ENCODE peak calls at places on chromosomes 3 and 15, in eight cellular contexts. One of them, this sample, is unnamed.
A peak's percentile ranks its signal among the peaks of the same experiment; 100 is the strongest.

GRCh38 chr3:194140520-194141414 is 4.8 kb downstream of the HES1 start:
- DNase-seq in tibial artery: peak; percentile 34
- DNase-seq in heart right ventricle: peak; percentile 65
- DNase-seq in tibial nerve: peak; percentile 16
- DNase-seq in upper lobe of right lung: peak; percentile 85
- DNase-seq in HFF-Myc: no peak
- DNase-seq in ovary: peak; percentile 63
- DNase-seq in Peyer's patch: peak; percentile 65
- DNase-seq in this sample: peak; percentile 79

GRCh38 chr3:29284578-29284977 is 3.7 kb downstream of the RBMS3 start:
- DNase-seq in tibial artery: no peak
- DNase-seq in heart right ventricle: no peak
- DNase-seq in tibial nerve: no peak
- DNase-seq in upper lobe of right lung: no peak
- DNase-seq in HFF-Myc: no peak
- DNase-seq in ovary: no peak
- DNase-seq in Peyer's patch: no peak
- DNase-seq in this sample: no peak

GRCh38 chr3:170331143-170331542 is 26.4 kb upstream of the SKIL start:
- DNase-seq in tibial artery: no peak
- DNase-seq in heart right ventricle: no peak
- DNase-seq in tibial nerve: no peak
- DNase-seq in upper lobe of right lung: no peak
- DNase-seq in HFF-Myc: no peak
- DNase-seq in ovary: no peak
- DNase-seq in Peyer's patch: peak; percentile 91
- DNase-seq in this sample: no peak

GRCh38 chr15:33201376-33202189 is 7.1 kb upstream of the FMN1 start:
- DNase-seq in tibial artery: no peak
- DNase-seq in heart right ventricle: no peak
- DNase-seq in tibial nerve: no peak
- DNase-seq in upper lobe of right lung: peak; percentile 74
- DNase-seq in HFF-Myc: peak; percentile 21
- DNase-seq in ovary: no peak
- DNase-seq in Peyer's patch: peak; percentile 82
- DNase-seq in this sample: no peak

GRCh38 chr15:82129769-82130168 is 84.0 kb upstream of the MEX3B start:
- DNase-seq in tibial artery: no peak
- DNase-seq in heart right ventricle: no peak
- DNase-seq in tibial nerve: no peak
- DNase-seq in upper lobe of right lung: no peak
- DNase-seq in HFF-Myc: peak; percentile 48
- DNase-seq in ovary: no peak
- DNase-seq in Peyer's patch: no peak
- DNase-seq in this sample: no peak

GRCh38 chr3:180684807-180685206 is 5.5 kb upstream of the CCDC39 start:
- DNase-seq in tibial artery: no peak
- DNase-seq in heart right ventricle: no peak
- DNase-seq in tibial nerve: no peak
- DNase-seq in upper lobe of right lung: no peak
- DNase-seq in HFF-Myc: no peak
- DNase-seq in ovary: no peak
- DNase-seq in Peyer's patch: no peak
- DNase-seq in this sample: no peak

GRCh38 chr15:73387507-73388255 is 18.9 kb upstream of the HCN4 start:
- DNase-seq in tibial artery: no peak
- DNase-seq in heart right ventricle: no peak
- DNase-seq in tibial nerve: no peak
- DNase-seq in upper lobe of right lung: no peak
- DNase-seq in HFF-Myc: no peak
- DNase-seq in ovary: no peak
- DNase-seq in Peyer's patch: no peak
- DNase-seq in this sample: no peak

GRCh38 chr15:74460298-74460697 is 662 bp downstream of the UBL7 start:
- DNase-seq in tibial artery: no peak
- DNase-seq in heart right ventricle: no peak
- DNase-seq in tibial nerve: no peak
- DNase-seq in upper lobe of right lung: no peak
- DNase-seq in HFF-Myc: no peak
- DNase-seq in ovary: no peak
- DNase-seq in Peyer's patch: no peak
- DNase-seq in this sample: no peak

GRCh38 chr3:186060222-186060621 is 48.7 kb downstream of the ETV5 start:
- DNase-seq in tibial artery: no peak
- DNase-seq in heart right ventricle: no peak
- DNase-seq in tibial nerve: no peak
- DNase-seq in upper lobe of right lung: no peak
- DNase-seq in HFF-Myc: no peak
- DNase-seq in ovary: no peak
- DNase-seq in Peyer's patch: no peak
- DNase-seq in this sample: peak; percentile 65

GRCh38 chr3:37540786-37541185 is 320.9 kb upstream of the CTDSPL start:
- DNase-seq in tibial artery: no peak
- DNase-seq in heart right ventricle: no peak
- DNase-seq in tibial nerve: no peak
- DNase-seq in upper lobe of right lung: no peak
- DNase-seq in HFF-Myc: no peak
- DNase-seq in ovary: no peak
- DNase-seq in Peyer's patch: no peak
- DNase-seq in this sample: no peak

GRCh38 chr15:42868683-42869082 is 51.9 kb downstream of the TTBK2 start:
- DNase-seq in tibial artery: no peak
- DNase-seq in heart right ventricle: no peak
- DNase-seq in tibial nerve: no peak
- DNase-seq in upper lobe of right lung: no peak
- DNase-seq in HFF-Myc: no peak
- DNase-seq in ovary: no peak
- DNase-seq in Peyer's patch: no peak
- DNase-seq in this sample: no peak

GRCh38 chr3:28050895-28051294 is 190.5 kb upstream of the CMC1 start:
- DNase-seq in tibial artery: no peak
- DNase-seq in heart right ventricle: no peak
- DNase-seq in tibial nerve: no peak
- DNase-seq in upper lobe of right lung: no peak
- DNase-seq in HFF-Myc: no peak
- DNase-seq in ovary: no peak
- DNase-seq in Peyer's patch: peak; percentile 74
- DNase-seq in this sample: peak; percentile 12

GRCh38 chr3:29486917-29487316 is 206.0 kb downstream of the RBMS3 start:
- DNase-seq in tibial artery: no peak
- DNase-seq in heart right ventricle: no peak
- DNase-seq in tibial nerve: no peak
- DNase-seq in upper lobe of right lung: no peak
- DNase-seq in HFF-Myc: no peak
- DNase-seq in ovary: no peak
- DNase-seq in Peyer's patch: no peak
- DNase-seq in this sample: no peak

GRCh38 chr15:49900836-49901235 is 218.2 kb downstream of the ATP8B4 start:
- DNase-seq in tibial artery: no peak
- DNase-seq in heart right ventricle: no peak
- DNase-seq in tibial nerve: no peak
- DNase-seq in upper lobe of right lung: no peak
- DNase-seq in HFF-Myc: no peak
- DNase-seq in ovary: no peak
- DNase-seq in Peyer's patch: no peak
- DNase-seq in this sample: no peak

GRCh38 chr15:78177447-78177873 is 28.3 kb downstream of the IDH3A start:
- DNase-seq in tibial artery: no peak
- DNase-seq in heart right ventricle: peak; percentile 43
- DNase-seq in tibial nerve: no peak
- DNase-seq in upper lobe of right lung: no peak
- DNase-seq in HFF-Myc: peak; percentile 2
- DNase-seq in ovary: no peak
- DNase-seq in Peyer's patch: peak; percentile 70
- DNase-seq in this sample: peak; percentile 24

DNA sequence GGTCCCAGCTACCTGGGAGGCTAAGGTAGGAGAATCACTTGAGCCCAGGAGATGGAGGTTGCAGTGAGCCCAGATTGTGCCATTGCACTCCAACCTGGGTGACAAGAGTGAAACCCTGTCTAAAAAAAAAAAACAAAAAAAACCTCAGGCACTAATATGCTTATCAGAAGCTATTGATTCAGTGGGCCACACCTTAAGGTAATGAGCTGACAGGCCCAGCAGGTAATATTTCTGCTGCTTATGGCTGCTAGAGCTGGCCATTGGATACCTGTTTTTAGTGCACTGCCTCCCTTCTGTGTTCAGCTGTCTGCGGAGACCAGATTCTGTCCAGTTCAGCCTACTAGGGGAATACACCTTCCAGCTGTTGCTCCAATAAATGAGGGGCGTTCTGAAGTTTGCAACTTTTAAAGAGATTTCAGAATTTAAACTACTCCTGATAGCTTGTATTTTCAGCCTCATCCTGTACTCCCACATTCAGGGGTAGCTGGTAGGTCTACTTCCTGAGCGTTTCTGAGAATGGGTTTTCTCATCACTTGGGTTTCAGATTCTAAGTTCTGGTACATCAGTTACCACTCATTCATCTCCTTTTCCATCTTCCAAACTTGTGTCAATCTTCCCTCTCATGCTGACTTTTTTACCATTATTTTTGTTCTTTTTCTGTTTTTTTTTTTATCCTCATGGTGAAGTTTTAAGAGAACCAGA is 69.0 kb downstream of the ATP11B start:
- DNase-seq in tibial artery: no peak
- DNase-seq in heart right ventricle: no peak
- DNase-seq in tibial nerve: no peak
- DNase-seq in upper lobe of right lung: no peak
- DNase-seq in HFF-Myc: no peak
- DNase-seq in ovary: no peak
- DNase-seq in Peyer's patch: no peak
- DNase-seq in this sample: no peak
- TF ChIP-seq CTCF in tibial artery: no peak
- TF ChIP-seq CTCF in heart right ventricle: no peak
- TF ChIP-seq CTCF in tibial nerve: no peak
- TF ChIP-seq CTCF in upper lobe of right lung: no peak
- TF ChIP-seq CTCF in HFF-Myc: no peak
- TF ChIP-seq CTCF in ovary: no peak
- TF ChIP-seq CTCF in Peyer's patch: no peak
- TF ChIP-seq CTCF in this sample: no peak

DNA sequence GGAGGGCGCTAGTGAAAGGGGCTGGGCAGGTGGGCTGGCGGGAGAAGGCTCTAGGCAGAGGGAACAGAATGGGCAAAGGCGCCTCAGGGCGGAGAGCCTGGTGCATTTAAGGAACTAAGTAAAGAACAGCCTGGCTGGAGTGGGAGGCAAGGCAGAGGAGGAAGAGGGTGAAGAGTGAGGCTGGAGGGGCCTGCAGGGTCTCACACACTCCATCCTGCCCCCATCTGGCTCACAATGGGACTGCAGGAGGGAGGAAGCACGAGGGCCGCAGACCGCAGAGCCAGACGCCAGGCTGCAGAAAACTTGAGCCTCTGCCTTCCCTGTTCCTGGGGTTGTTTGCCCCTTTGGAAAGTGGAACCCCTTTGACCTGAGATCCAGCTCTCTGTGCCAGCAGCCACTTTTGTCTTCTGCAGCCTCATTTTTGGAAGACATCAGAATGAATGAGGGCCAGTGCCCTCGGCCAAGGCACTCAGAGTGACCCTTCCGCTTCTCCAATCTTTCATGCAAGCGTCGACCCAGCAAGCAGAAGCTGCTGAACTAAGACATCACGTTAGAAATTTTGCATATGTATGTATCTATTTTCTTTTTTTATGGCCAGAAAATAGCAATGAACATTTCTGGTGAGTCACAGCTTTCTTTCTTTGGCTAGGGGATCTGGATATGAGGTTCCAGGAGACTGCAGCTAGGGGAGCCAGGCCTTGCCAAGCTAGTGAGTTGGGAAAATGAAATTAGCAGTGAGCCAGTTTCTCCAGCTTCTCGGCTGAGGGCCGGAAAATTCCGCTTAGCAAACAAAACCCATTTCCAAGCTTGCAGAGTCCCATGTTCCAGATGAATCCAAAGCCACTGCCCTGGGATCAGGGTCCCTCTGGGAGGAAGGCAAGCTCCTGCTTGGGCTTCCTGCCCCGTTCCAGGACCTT is 137.8 kb downstream of the SRGAP3 start:
- DNase-seq in tibial artery: peak; percentile 65
- DNase-seq in heart right ventricle: peak; percentile 23
- DNase-seq in tibial nerve: no peak
- DNase-seq in upper lobe of right lung: no peak
- DNase-seq in HFF-Myc: no peak
- DNase-seq in ovary: peak; percentile 58
- DNase-seq in Peyer's patch: no peak
- DNase-seq in this sample: peak; percentile 10
- TF ChIP-seq CTCF in tibial artery: peak; percentile 37
- TF ChIP-seq CTCF in heart right ventricle: peak; percentile 32
- TF ChIP-seq CTCF in tibial nerve: no peak
- TF ChIP-seq CTCF in upper lobe of right lung: peak; percentile 4
- TF ChIP-seq CTCF in HFF-Myc: no peak
- TF ChIP-seq CTCF in ovary: peak; percentile 29
- TF ChIP-seq CTCF in Peyer's patch: no peak
- TF ChIP-seq CTCF in this sample: peak; percentile 47

GRCh38 chr3:71587958-71588357 is 4.4 kb upstream of the FOXP1 start:
- DNase-seq in tibial artery: no peak
- DNase-seq in heart right ventricle: no peak
- DNase-seq in tibial nerve: no peak
- DNase-seq in upper lobe of right lung: no peak
- DNase-seq in HFF-Myc: no peak
- DNase-seq in ovary: no peak
- DNase-seq in Peyer's patch: no peak
- DNase-seq in this sample: no peak
- TF ChIP-seq CTCF in tibial artery: no peak
- TF ChIP-seq CTCF in heart right ventricle: no peak
- TF ChIP-seq CTCF in tibial nerve: no peak
- TF ChIP-seq CTCF in upper lobe of right lung: no peak
- TF ChIP-seq CTCF in HFF-Myc: no peak
- TF ChIP-seq CTCF in ovary: no peak
- TF ChIP-seq CTCF in Peyer's patch: no peak
- TF ChIP-seq CTCF in this sample: no peak

GRCh38 chr3:12946134-12946533 is 104.8 kb upstream of the RPL32 start:
- DNase-seq in tibial artery: no peak
- DNase-seq in heart right ventricle: no peak
- DNase-seq in tibial nerve: no peak
- DNase-seq in upper lobe of right lung: no peak
- DNase-seq in HFF-Myc: no peak
- DNase-seq in ovary: no peak
- DNase-seq in Peyer's patch: no peak
- DNase-seq in this sample: no peak

GRCh38 chr3:12948371-12948770 is 107.0 kb upstream of the RPL32 start:
- DNase-seq in tibial artery: no peak
- DNase-seq in heart right ventricle: no peak
- DNase-seq in tibial nerve: no peak
- DNase-seq in upper lobe of right lung: no peak
- DNase-seq in HFF-Myc: no peak
- DNase-seq in ovary: no peak
- DNase-seq in Peyer's patch: no peak
- DNase-seq in this sample: no peak

GRCh38 chr3:12947504-12948369 is 106.4 kb upstream of the RPL32 start:
- DNase-seq in tibial artery: peak; percentile 49
- DNase-seq in heart right ventricle: peak; percentile 74
- DNase-seq in tibial nerve: peak; percentile 40
- DNase-seq in upper lobe of right lung: peak; percentile 75
- DNase-seq in HFF-Myc: no peak
- DNase-seq in ovary: peak; percentile 77
- DNase-seq in Peyer's patch: peak; percentile 62
- DNase-seq in this sample: no peak

GRCh38 chr3:12946661-12947316 is 105.4 kb upstream of the RPL32 start:
- DNase-seq in tibial artery: no peak
- DNase-seq in heart right ventricle: no peak
- DNase-seq in tibial nerve: no peak
- DNase-seq in upper lobe of right lung: no peak
- DNase-seq in HFF-Myc: no peak
- DNase-seq in ovary: no peak
- DNase-seq in Peyer's patch: no peak
- DNase-seq in this sample: no peak

GRCh38 chr3:12948891-12949711 is 107.7 kb upstream of the RPL32 start:
- DNase-seq in tibial artery: peak; percentile 45
- DNase-seq in heart right ventricle: no peak
- DNase-seq in tibial nerve: no peak
- DNase-seq in upper lobe of right lung: peak; percentile 72
- DNase-seq in HFF-Myc: no peak
- DNase-seq in ovary: no peak
- DNase-seq in Peyer's patch: no peak
- DNase-seq in this sample: no peak
- TF ChIP-seq CTCF in tibial artery: no peak
- TF ChIP-seq CTCF in heart right ventricle: no peak
- TF ChIP-seq CTCF in tibial nerve: no peak
- TF ChIP-seq CTCF in upper lobe of right lung: no peak
- TF ChIP-seq CTCF in HFF-Myc: peak; percentile 14
- TF ChIP-seq CTCF in ovary: no peak
- TF ChIP-seq CTCF in Peyer's patch: no peak
- TF ChIP-seq CTCF in this sample: peak; percentile 5